ENCODE peak calls at places on chromosomes 4 and X, in seven cellular contexts. Y is brain microvascular endothelial cell, U is uterus, Z is ovary, R is mesendoderm, B is tibial nerve, C is substantia nigra. Q is an unnamed sample.

GRCh38 chrX:16445166-16445752 is 204.7 kb upstream of the S100G start:
- DNase-seq in Z (no peak), B (peak), R (peak), C (no peak), U (no peak), Y (peak), Q (peak)

GRCh38 chr4:8185280-8185679 is 13.8 kb upstream of the SH3TC1 start:
- DNase-seq in B (peak), C (no peak), Y (peak), Z (no peak), U (no peak), R (no peak), Q (no peak)

GRCh38 chrX:1465261-1466231 is 12.8 kb upstream of the ASMTL start:
- DNase-seq in B (no peak), R (no peak), Y (no peak), C (no peak), Z (no peak), U (no peak), Q (no peak)

GRCh38 chr4:70868778-70869177 is 29.1 kb upstream of the GRSF1 start:
- DNase-seq in U (no peak), C (no peak), R (peak), Y (no peak), B (no peak), Z (no peak), Q (no peak)

GRCh38 chr4:180768610-180769009 is 1474.6 kb upstream of the TENM3 start:
- DNase-seq in Y (no peak), R (no peak), B (no peak), Z (no peak), C (no peak), U (no peak), Q (no peak)

GRCh38 chrX:69615323-69615722 is 590 bp upstream of the EDA start:
- DNase-seq in B (no peak), U (no peak), Z (no peak), C (no peak), Y (no peak), R (no peak), Q (no peak)

GRCh38 chrX:150036181-150036580 is 97.9 kb upstream of the EOLA2 start:
- DNase-seq in C (no peak), B (no peak), U (no peak), R (no peak), Z (no peak), Y (peak), Q (peak)

GRCh38 chr4:24417206-24417605 is 167.1 kb downstream of the DHX15 start:
- DNase-seq in B (no peak), R (no peak), Y (no peak), Z (no peak), U (no peak), C (no peak), Q (no peak)

GRCh38 chrX:124033821-124034220 is 72.3 kb downstream of the STAG2 start:
- DNase-seq in Y (peak), U (no peak), R (no peak), Z (no peak), C (no peak), B (no peak), Q (no peak)

GRCh38 chr4:56728512-56728911 is 47.4 kb upstream of the HOPX start:
- DNase-seq in R (no peak), Z (peak), C (peak), B (peak), Y (peak), U (peak), Q (peak)

GRCh38 chr4:162406637-162407370 is 243.0 kb upstream of the FSTL5 start:
- DNase-seq in C (no peak), U (no peak), B (no peak), R (no peak), Y (no peak), Z (no peak), Q (no peak)

GRCh38 chr4:957231-957580 is 16.2 kb downstream of the DGKQ start:
- DNase-seq in C (no peak), B (no peak), Y (no peak), U (no peak), Z (no peak), R (no peak), Q (no peak)

GRCh38 chr4:156255608-156256007 is 301.9 kb upstream of the CTSO start:
- DNase-seq in C (no peak), Y (no peak), U (no peak), B (no peak), Z (no peak), R (no peak), Q (no peak)

GRCh38 chrX:21885568-21885967 is 29.8 kb downstream of the YY2 start:
- DNase-seq in C (no peak), R (peak), Z (no peak), U (no peak), Y (peak), B (no peak), Q (no peak)

GRCh38 chr4:77269505-77269904 is 112.5 kb downstream of the CCNG2 start:
- DNase-seq in C (no peak), U (no peak), Y (no peak), B (no peak), Z (no peak), R (peak), Q (no peak)

GRCh38 chrX:10828640-10829039 is 208.3 kb upstream of the MID1 start:
- DNase-seq in Y (no peak), R (no peak), B (no peak), Z (no peak), C (no peak), U (no peak), Q (no peak)

GRCh38 chrX:41885724-41886123 is 37.6 kb downstream of the CASK start:
- DNase-seq in B (no peak), Z (no peak), C (no peak), U (no peak), Y (no peak), R (no peak), Q (no peak)

GRCh38 chrX:40156472-40157227 is 58.9 kb upstream of the BCOR start:
- DNase-seq in Y (no peak), R (peak), C (no peak), Z (peak), U (no peak), B (no peak), Q (peak)
- H3K27ac ChIP-seq in Y (no peak), R (no peak), C (no peak), Z (no peak), U (no peak), B (no peak), Q (no peak)

GRCh38 chr4:15562114-15562513 is 92.4 kb downstream of the CC2D2A start:
- DNase-seq in U (no peak), Z (no peak), B (no peak), R (no peak), Y (no peak), C (peak), Q (no peak)
- H3K27ac ChIP-seq in U (no peak), Z (no peak), B (no peak), R (no peak), Y (no peak), C (peak), Q (no peak)

DNA sequence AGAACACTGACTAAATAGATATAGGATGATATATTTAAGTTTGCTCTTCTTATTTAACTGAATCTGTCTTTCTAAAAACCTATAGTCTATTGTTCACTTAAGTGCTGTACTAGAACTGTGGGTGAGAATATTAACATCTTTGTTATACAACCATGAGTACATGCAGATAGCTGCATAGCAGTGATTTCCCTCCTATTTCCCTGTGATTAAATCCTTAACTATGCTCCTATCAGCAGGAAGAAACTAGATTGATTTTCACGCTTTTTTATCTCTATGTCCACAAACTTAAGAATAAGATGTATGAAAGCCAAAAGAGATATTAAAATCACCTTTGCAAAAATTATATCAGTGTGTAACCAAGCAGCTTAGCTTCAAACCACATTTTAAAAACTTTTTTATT is 11.3 kb upstream of the UGT2A3 start:
- DNase-seq in Z (no peak), U (no peak), C (no peak), Y (no peak), R (peak), B (no peak), Q (no peak)
- H3K27ac ChIP-seq in Z (no peak), U (no peak), C (no peak), Y (no peak), R (no peak), B (no peak), Q (peak)

DNA sequence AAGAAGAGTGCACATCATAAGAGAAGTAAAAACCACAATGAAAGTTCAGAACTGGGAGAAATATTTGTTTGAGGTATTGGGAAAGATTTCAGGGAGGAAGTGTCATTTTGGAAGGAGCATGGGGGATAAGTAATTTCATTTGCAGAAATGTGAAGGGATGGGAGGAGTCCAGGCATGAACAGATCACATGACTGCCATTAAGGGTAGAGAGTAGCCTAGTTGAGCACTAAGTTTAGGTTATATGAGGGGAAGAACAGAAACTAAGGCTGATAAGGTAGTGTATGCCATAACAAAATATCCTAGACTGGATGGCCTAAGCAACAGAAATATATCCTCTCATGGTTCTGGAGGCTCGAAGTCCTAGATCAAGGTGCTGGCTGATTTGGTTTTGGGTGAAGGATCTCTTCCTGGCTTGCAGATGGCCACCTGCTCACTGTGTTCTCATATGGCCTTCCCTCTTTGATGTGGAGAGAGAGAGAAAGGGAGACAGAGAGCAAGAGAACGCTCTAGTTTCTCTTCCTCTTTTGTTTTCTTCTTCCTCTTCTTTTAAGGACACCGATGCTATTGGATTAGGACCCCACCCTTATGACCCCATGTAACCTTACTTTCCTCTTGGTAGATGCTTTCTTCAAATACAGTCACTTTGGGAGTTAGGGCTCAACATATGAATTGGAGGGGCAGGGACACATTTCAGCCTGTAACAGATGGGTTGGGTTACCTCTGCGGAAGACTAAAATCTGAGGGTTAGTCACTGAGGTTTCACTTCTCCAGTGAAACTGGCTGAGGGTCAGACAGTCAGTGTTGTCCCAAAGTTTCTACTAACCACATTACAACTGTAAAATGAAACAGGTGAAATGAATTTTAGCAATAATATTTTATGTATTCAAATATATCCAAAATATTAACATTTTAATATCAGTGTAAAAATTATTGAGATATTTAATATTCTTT is 77.9 kb downstream of the EGF start:
- DNase-seq in Z (no peak), U (no peak), C (no peak), Y (no peak), B (no peak), R (no peak), Q (no peak)
- H3K27ac ChIP-seq in Z (no peak), U (no peak), C (no peak), Y (no peak), B (no peak), R (no peak), Q (no peak)

DNA sequence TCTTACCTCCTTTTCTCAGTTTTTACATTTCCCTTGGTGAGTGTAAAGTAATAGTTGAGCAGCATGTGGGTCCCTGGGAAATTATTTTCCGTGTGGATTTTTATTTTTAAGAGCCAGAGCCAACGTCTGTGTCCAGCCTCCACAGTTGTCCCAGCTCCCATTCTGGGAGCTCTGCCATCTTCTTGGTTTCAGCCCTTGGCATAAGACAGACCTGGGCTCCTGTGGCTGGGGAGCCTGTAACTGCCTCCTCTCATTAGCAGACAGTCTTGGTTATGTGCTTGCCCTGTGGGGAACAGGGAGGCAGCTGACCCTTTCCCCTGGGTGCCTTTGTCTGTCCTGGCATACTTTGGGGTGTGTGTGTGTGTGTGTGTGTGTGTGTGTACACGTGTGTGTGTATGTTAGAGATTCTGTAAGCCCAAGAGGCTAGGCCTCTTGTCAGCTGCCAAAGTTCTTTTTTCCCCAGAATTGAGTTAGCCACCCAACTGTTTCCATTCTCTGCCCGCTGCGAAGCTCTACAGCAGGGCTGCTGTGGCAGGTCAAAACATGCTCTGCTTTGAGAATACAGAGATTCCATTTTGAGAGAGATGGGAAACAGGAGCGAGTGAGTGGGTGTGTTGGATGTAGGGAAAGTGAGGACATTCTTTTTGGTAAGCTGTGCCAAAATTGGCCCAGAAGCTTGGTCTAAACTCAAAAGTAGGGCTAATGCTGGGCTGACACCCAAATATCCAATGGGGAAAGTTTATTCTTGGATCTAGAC is 140.7 kb downstream of the TMEM164 start:
- DNase-seq in B (no peak), C (peak), U (no peak), Z (no peak), Y (no peak), R (no peak), Q (no peak)
- H3K27ac ChIP-seq in B (no peak), C (no peak), U (no peak), Z (no peak), Y (no peak), R (no peak), Q (no peak)

GRCh38 chr4:16894406-16894805 is 4.0 kb downstream of the LDB2 start:
- DNase-seq in B (no peak), Y (no peak), Z (no peak), U (no peak), R (peak), C (no peak), Q (no peak)

GRCh38 chr4:16897351-16897750 is 1.1 kb downstream of the LDB2 start:
- DNase-seq in U (no peak), R (peak), Y (no peak), B (no peak), Z (no peak), C (no peak), Q (no peak)

GRCh38 chr4:16900325-16900724 is 1.9 kb upstream of the LDB2 start:
- DNase-seq in B (no peak), Y (no peak), Z (no peak), U (no peak), C (no peak), R (no peak), Q (no peak)

GRCh38 chr4:16896871-16897270 is 1.6 kb downstream of the LDB2 start:
- DNase-seq in C (no peak), B (no peak), R (no peak), Z (no peak), Y (peak), U (no peak), Q (no peak)

DNA sequence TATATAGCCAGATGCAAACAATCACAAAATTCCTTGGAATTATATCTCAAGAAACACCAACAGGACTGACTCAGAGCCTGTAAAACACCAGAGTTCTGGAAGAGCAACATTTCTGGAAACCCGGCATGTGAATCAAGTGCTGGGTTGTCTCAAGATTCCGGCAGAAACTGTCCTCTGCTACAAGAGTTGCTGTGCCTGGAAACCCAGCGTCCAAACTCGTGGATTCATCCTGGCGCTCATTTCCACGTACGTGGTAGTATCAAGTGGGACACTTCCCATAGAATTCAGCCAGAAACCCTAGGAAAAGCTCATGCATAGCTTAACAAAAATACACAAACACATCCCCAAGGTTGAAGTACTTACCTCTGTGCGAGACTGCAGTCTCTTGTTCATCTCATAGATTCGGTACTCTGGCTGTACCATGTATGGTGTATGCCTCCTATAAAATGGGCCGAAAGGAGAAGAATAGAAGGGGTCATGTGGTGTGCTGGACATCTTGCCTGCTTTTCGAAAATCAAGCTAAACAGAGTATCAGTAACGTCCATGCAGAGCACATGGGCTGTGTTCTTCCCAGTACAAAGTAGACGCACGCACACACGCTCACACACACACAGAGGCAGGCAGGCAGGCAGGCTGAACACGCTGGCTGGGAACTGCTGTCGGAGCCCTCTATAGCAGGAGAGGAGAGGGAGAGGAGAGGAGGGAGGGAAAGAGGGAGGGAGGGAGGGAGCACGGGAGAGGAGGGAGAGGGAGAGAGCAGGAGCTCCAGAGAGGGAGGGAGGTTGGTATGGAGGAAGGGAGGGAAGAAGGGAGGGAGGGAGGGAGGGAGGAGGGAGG is at the start of gene LDB2:
- DNase-seq in Z (peak), Y (peak), B (peak), U (peak), C (peak), R (peak), Q (peak)
- H3K27ac ChIP-seq in Z (no peak), Y (no peak), B (peak), U (peak), C (peak), R (peak), Q (peak)

DNA sequence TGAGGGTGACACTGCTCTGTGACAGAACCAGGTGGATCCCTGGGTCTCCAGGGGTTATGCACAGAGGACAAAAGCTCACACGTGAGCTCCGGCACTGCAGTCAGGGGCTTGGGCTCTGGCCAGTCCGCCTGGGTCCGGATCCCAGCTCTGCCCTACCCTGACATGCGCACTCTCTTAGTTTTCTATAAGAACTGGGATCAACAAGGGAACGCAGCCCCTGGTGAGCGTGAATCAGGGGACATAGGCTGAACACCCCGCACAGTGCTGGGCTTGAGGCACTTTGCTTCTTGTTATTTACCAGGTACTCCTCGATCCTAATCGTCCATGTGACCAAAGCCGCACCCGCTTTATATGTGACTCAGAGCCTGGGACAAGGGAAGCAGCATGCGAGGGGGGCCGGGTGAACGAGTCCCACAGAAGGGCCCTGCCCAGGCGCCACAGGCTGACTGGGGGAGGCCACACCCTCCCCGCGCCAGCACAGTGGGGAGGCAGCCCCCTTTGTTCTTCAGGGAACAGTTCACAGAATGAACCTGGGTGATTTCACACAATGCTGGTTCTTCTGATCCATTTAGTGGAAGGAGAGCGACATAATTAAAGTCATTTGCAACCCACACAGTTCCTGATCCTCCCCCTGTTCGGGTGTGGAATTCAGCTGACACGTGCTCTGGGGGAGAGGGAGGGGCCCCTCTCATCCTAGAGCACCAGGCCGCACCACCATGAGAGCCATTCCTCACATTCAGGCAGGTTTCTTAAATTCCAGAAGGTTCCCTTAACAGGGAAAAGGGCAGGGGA is 55.5 kb downstream of the WFS1 start:
- DNase-seq in C (no peak), R (peak), Y (no peak), Z (no peak), U (no peak), B (peak), Q (no peak)
- H3K27ac ChIP-seq in C (no peak), R (no peak), Y (no peak), Z (no peak), U (peak), B (no peak), Q (no peak)

GRCh38 chr4:150682126-150682525 is 100.2 kb downstream of the MAB21L2 start:
- DNase-seq in B (no peak), U (no peak), C (no peak), Y (no peak), R (no peak), Z (no peak), Q (no peak)

GRCh38 chr4:150679018-150679766 is 97.2 kb downstream of the MAB21L2 start:
- DNase-seq in B (no peak), C (no peak), Z (no peak), Y (no peak), R (no peak), U (no peak), Q (no peak)

GRCh38 chr4:150679767-150680088 is 97.8 kb downstream of the MAB21L2 start:
- DNase-seq in U (no peak), Y (no peak), Z (no peak), R (no peak), B (no peak), C (no peak), Q (no peak)

GRCh38 chr4:150683775-150684350 is 101.9 kb downstream of the MAB21L2 start:
- DNase-seq in B (no peak), C (no peak), Z (no peak), Y (no peak), R (no peak), U (no peak), Q (no peak)
- H3K27ac ChIP-seq in B (no peak), C (no peak), Z (no peak), Y (no peak), R (no peak), U (no peak), Q (no peak)